ENCODE peak calls at places on chromosomes 3 and 15, in seven cellular contexts. T is A549, M is lower lobe of right lung, Q is heart right ventricle, G is cardiac muscle cell, V is AG10803, E is fibroblast of mammary gland. C is an unnamed sample.

GRCh38 chr15:97177135-97177704 is 783.3 kb upstream of the ARRDC4 start:
- DNase-seq in T (no peak), M (no peak), Q (no peak), G (no peak), V (no peak), E (no peak), C (peak; percentile 4)

GRCh38 chr3:34683851-34684250 is 885.4 kb downstream of the PDCD6IP start:
- DNase-seq in T (peak; percentile 64), M (peak; percentile 76), Q (peak; percentile 60), G (peak; percentile 51), V (peak; percentile 48), E (peak; percentile 40), C (peak; percentile 59)

GRCh38 chr3:43953814-43954241 is 263.1 kb downstream of the ABHD5 start:
- DNase-seq in T (peak; percentile 14), M (no peak), Q (no peak), G (peak; percentile 20), V (peak; percentile 59), E (peak; percentile 83), C (peak; percentile 76)

GRCh38 chr3:139251529-139251928 is 92.3 kb upstream of the MRPS22 start:
- DNase-seq in T (no peak), M (peak; percentile 57), Q (no peak), G (peak; percentile 71), V (no peak), E (no peak), C (no peak)

GRCh38 chr15:92818658-92819311 is 81.3 kb upstream of the CHD2 start:
- DNase-seq in T (no peak), M (no peak), Q (no peak), G (no peak), V (no peak), E (no peak), C (no peak)

GRCh38 chr3:53056442-53056841 is 10.6 kb upstream of the SFMBT1 start:
- DNase-seq in T (peak; percentile 52), M (no peak), Q (no peak), G (no peak), V (no peak), E (no peak), C (no peak)

GRCh38 chr3:101377796-101378195 is 57.4 kb upstream of the IMPG2 start:
- DNase-seq in T (no peak), M (no peak), Q (no peak), G (peak; percentile 33), V (no peak), E (no peak), C (peak; percentile 27)

GRCh38 chr3:46091046-46091445 is 63.8 kb upstream of the XCR1 start:
- DNase-seq in T (no peak), M (no peak), Q (no peak), G (no peak), V (no peak), E (no peak), C (no peak)

GRCh38 chr3:45387636-45388348 is 584 bp upstream of the LARS2 start:
- DNase-seq in T (no peak), M (no peak), Q (no peak), G (no peak), V (no peak), E (no peak), C (no peak)

GRCh38 chr15:83698294-83698693 is 44.4 kb downstream of the ADAMTSL3 start:
- DNase-seq in T (peak; percentile 63), M (no peak), Q (peak; percentile 82), G (peak; percentile 48), V (peak; percentile 46), E (peak; percentile 92), C (peak; percentile 22)

GRCh38 chr3:133820889-133821675 is 15.5 kb downstream of the SRPRB start:
- DNase-seq in T (no peak), M (no peak), Q (no peak), G (no peak), V (no peak), E (no peak), C (no peak)
- H3K4me3 ChIP-seq in T (no peak overlapping the region), M (no peak overlapping the region), Q (no peak overlapping the region), G (no peak overlapping the region), V (no peak overlapping the region), E (no peak overlapping the region), C (no peak overlapping the region)

DNA sequence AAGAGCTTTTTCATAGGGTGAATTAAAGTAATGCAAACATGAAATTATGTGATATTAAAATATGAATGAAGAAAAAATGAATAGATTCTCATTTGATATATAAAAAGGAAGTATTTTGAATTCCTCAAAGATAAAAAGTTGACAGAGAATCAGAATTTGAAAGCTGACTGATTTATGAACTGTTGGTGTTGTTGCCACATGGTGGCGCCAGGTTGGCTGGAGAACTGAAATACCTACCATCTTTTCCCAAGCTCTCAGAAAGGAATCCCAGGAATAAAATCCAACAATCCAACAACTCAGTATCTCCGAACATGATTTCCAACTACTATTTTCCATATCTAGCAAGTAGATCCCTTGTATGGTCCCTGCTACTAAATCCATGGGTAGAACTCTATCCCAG is 3.1 kb downstream of the MYRIP start:
- DNase-seq in T (no peak), M (no peak), Q (no peak), G (peak; percentile 29), V (no peak), E (no peak), C (no peak)
- TF ChIP-seq CTCF in T (peak; percentile 38), M (peak; percentile 30), Q (peak; percentile 42), G (peak; percentile 48), V (peak; percentile 24), E (peak; percentile 26), C (peak; percentile 25)

GRCh38 chr15:94057305-94057704 is 174.1 kb upstream of the MCTP2 start:
- DNase-seq in T (no peak), M (no peak), Q (no peak), G (no peak), V (no peak), E (no peak), C (no peak)
- H3K4me3 ChIP-seq in T (no peak overlapping the region), M (no peak overlapping the region), Q (no peak overlapping the region), G (no peak overlapping the region), V (no peak overlapping the region), E (no peak overlapping the region), C (no peak overlapping the region)

DNA sequence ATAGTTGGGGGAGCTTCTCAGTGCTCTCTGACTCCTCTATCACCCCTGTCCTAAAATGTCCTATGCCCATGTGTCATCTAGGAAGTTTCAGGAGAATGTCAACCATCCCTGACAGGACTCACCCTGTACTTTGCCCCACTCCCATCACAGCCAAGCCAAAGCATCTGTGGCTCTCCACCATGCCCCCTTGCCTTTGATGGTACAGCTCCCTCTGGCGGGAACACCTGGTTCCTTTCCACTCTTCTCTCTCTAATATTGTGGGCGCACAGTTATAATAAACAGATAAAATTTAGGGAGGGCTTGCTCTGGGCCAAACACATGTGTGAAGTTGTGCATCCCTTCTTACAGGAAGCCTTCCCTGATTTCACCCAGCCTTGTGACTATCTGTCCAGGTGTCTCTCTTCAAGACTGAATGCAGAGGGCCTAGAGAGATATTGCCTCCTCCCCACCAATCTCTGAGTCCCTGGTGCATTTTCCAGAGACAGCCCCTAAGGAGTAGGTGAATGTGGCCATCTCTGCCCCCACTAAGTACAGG is 62.8 kb downstream of the ISG20 start:
- DNase-seq in T (peak; percentile 46), M (no peak), Q (no peak), G (peak; percentile 9), V (no peak), E (no peak), C (no peak)
- TF ChIP-seq CTCF in T (peak; percentile 53), M (peak; percentile 31), Q (no peak), G (peak; percentile 37), V (peak; percentile 18), E (no peak), C (peak; percentile 35)

GRCh38 chr15:99438222-99438592 is 127.6 kb upstream of the MEF2A start:
- DNase-seq in T (no peak), M (no peak), Q (no peak), G (no peak), V (no peak), E (no peak), C (no peak)
- H3K4me3 ChIP-seq in T (no peak overlapping the region), M (no peak overlapping the region), Q (no peak overlapping the region), G (no peak overlapping the region), V (no peak overlapping the region), E (no peak overlapping the region), C (no peak overlapping the region)

GRCh38 chr3:165339753-165340152 is 143.6 kb upstream of the SLITRK3 start:
- DNase-seq in T (peak; percentile 36), M (no peak), Q (no peak), G (peak; percentile 2), V (no peak), E (peak; percentile 28), C (peak; percentile 35)
- TF ChIP-seq CTCF in T (peak; percentile 50), M (no peak), Q (no peak), G (peak; percentile 13), V (no peak), E (peak; percentile 26), C (peak; percentile 48)

GRCh38 chr3:30472090-30472489 is 134.3 kb upstream of the TGFBR2 start:
- DNase-seq in T (no peak), M (no peak), Q (no peak), G (no peak), V (no peak), E (no peak), C (no peak)
- H3K4me3 ChIP-seq in T (no peak overlapping the region), M (no peak overlapping the region), Q (no peak overlapping the region), G (no peak overlapping the region), V (no peak overlapping the region), E (no peak overlapping the region), C (no peak overlapping the region)